ENCODE peak calls at places on chromosomes 6 and 20, in nine cellular contexts. One of them, this sample, is unnamed.

GRCh38 chr20:64279826-64280459 is 24.4 kb downstream of the PCMTD2 start:
- DNase-seq in body of pancreas: no peak
- DNase-seq in CD8-positive, alpha-beta T cell: no peak
- DNase-seq in pancreas: peak; percentile 25
- DNase-seq in dorsolateral prefrontal cortex: no peak
- DNase-seq in fibroblast of lung: no peak
- DNase-seq in Peyer's patch: no peak
- DNase-seq in colonic mucosa: no peak
- DNase-seq in cardiac muscle cell: no peak
- DNase-seq in this sample: no peak

GRCh38 chr6:52595796-52596130 is 18.9 kb upstream of the TRAM2 start:
- DNase-seq in fibroblast of lung: no peak
- DNase-seq in colonic mucosa: no peak
- DNase-seq in CD8-positive, alpha-beta T cell: no peak
- DNase-seq in cardiac muscle cell: no peak
- DNase-seq in Peyer's patch: no peak
- DNase-seq in pancreas: no peak
- DNase-seq in dorsolateral prefrontal cortex: no peak
- DNase-seq in body of pancreas: no peak
- DNase-seq in this sample: peak; percentile 70

GRCh38 chr6:13297391-13297790 is 30.9 kb downstream of the TBC1D7 start:
- DNase-seq in Peyer's patch: no peak
- DNase-seq in body of pancreas: no peak
- DNase-seq in pancreas: no peak
- DNase-seq in fibroblast of lung: no peak
- DNase-seq in dorsolateral prefrontal cortex: no peak
- DNase-seq in colonic mucosa: no peak
- DNase-seq in cardiac muscle cell: no peak
- DNase-seq in CD8-positive, alpha-beta T cell: no peak
- DNase-seq in this sample: no peak

GRCh38 chr20:15297059-15297875 is 959.9 kb upstream of the FLRT3 start:
- DNase-seq in colonic mucosa: no peak
- DNase-seq in cardiac muscle cell: peak; percentile 10
- DNase-seq in fibroblast of lung: no peak
- DNase-seq in dorsolateral prefrontal cortex: no peak
- DNase-seq in body of pancreas: peak; percentile 64
- DNase-seq in pancreas: no peak
- DNase-seq in Peyer's patch: no peak
- DNase-seq in CD8-positive, alpha-beta T cell: no peak
- DNase-seq in this sample: no peak

GRCh38 chr6:109345986-109346385 is 36.3 kb downstream of the CD164 start:
- DNase-seq in body of pancreas: no peak
- DNase-seq in fibroblast of lung: no peak
- DNase-seq in pancreas: no peak
- DNase-seq in cardiac muscle cell: no peak
- DNase-seq in colonic mucosa: no peak
- DNase-seq in CD8-positive, alpha-beta T cell: no peak
- DNase-seq in dorsolateral prefrontal cortex: no peak
- DNase-seq in Peyer's patch: no peak
- DNase-seq in this sample: no peak

GRCh38 chr6:15243994-15244604 is 1.8 kb upstream of the JARID2 start:
- DNase-seq in pancreas: no peak
- DNase-seq in body of pancreas: no peak
- DNase-seq in cardiac muscle cell: no peak
- DNase-seq in CD8-positive, alpha-beta T cell: no peak
- DNase-seq in fibroblast of lung: no peak
- DNase-seq in dorsolateral prefrontal cortex: no peak
- DNase-seq in Peyer's patch: no peak
- DNase-seq in colonic mucosa: peak; percentile 31
- DNase-seq in this sample: no peak

GRCh38 chr6:7723041-7723447 is 2.9 kb upstream of the BMP6 start:
- DNase-seq in Peyer's patch: peak; percentile 71
- DNase-seq in CD8-positive, alpha-beta T cell: peak; percentile 57
- DNase-seq in pancreas: peak; percentile 73
- DNase-seq in fibroblast of lung: peak; percentile 76
- DNase-seq in colonic mucosa: peak; percentile 82
- DNase-seq in body of pancreas: peak; percentile 74
- DNase-seq in dorsolateral prefrontal cortex: peak; percentile 33
- DNase-seq in cardiac muscle cell: peak; percentile 85
- DNase-seq in this sample: peak; percentile 52

GRCh38 chr6:118875672-118876071 is 18.3 kb upstream of the ASF1A start:
- DNase-seq in Peyer's patch: no peak
- DNase-seq in fibroblast of lung: no peak
- DNase-seq in dorsolateral prefrontal cortex: no peak
- DNase-seq in CD8-positive, alpha-beta T cell: no peak
- DNase-seq in pancreas: no peak
- DNase-seq in cardiac muscle cell: no peak
- DNase-seq in body of pancreas: no peak
- DNase-seq in colonic mucosa: no peak
- DNase-seq in this sample: no peak

GRCh38 chr6:106197441-106197840 is 111.3 kb downstream of the PRDM1 start:
- DNase-seq in pancreas: no peak
- DNase-seq in body of pancreas: no peak
- DNase-seq in Peyer's patch: peak; percentile 59
- DNase-seq in fibroblast of lung: no peak
- DNase-seq in dorsolateral prefrontal cortex: no peak
- DNase-seq in CD8-positive, alpha-beta T cell: no peak
- DNase-seq in cardiac muscle cell: no peak
- DNase-seq in colonic mucosa: no peak
- DNase-seq in this sample: no peak

GRCh38 chr6:118240878-118241528 is 307.1 kb upstream of the PLN start:
- DNase-seq in body of pancreas: no peak
- DNase-seq in pancreas: no peak
- DNase-seq in fibroblast of lung: no peak
- DNase-seq in colonic mucosa: no peak
- DNase-seq in Peyer's patch: no peak
- DNase-seq in CD8-positive, alpha-beta T cell: no peak
- DNase-seq in cardiac muscle cell: no peak
- DNase-seq in dorsolateral prefrontal cortex: no peak
- DNase-seq in this sample: no peak

GRCh38 chr20:4973330-4974097 is 27.8 kb downstream of the SLC23A2 start:
- DNase-seq in body of pancreas: peak; percentile 43
- DNase-seq in Peyer's patch: peak; percentile 72
- DNase-seq in cardiac muscle cell: no peak
- DNase-seq in fibroblast of lung: peak; percentile 86
- DNase-seq in CD8-positive, alpha-beta T cell: peak; percentile 55
- DNase-seq in colonic mucosa: peak; percentile 26
- DNase-seq in pancreas: no peak
- DNase-seq in dorsolateral prefrontal cortex: no peak
- DNase-seq in this sample: peak; percentile 88

GRCh38 chr20:51800769-51801219 is 1.5 kb downstream of the SALL4 start:
- DNase-seq in Peyer's patch: no peak
- DNase-seq in CD8-positive, alpha-beta T cell: no peak
- DNase-seq in cardiac muscle cell: peak; percentile 51
- DNase-seq in fibroblast of lung: peak; percentile 21
- DNase-seq in dorsolateral prefrontal cortex: no peak
- DNase-seq in pancreas: peak; percentile 46
- DNase-seq in colonic mucosa: peak; percentile 22
- DNase-seq in body of pancreas: peak; percentile 27
- DNase-seq in this sample: peak; percentile 49

DNA sequence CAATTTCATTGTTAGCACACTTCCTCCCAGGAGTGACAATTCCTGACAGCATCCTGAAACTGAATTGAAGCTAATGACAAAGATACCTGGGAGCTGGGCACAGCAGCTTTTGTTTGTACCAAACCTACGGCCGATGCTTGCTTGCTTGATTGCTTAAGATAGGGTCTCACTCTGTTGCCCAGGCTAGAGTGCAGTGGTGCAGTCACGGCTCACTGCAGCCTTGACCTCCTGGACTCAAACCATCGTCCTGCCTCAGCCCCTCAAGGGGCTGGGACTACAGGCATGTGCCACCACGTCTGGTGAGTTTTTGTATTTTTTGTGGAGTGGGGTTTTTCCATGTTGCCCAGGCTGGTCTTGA is 84.7 kb upstream of the SCP2D1 start:
- DNase-seq in Peyer's patch: no peak
- DNase-seq in cardiac muscle cell: no peak
- DNase-seq in colonic mucosa: no peak
- DNase-seq in body of pancreas: no peak
- DNase-seq in CD8-positive, alpha-beta T cell: no peak
- DNase-seq in pancreas: no peak
- DNase-seq in dorsolateral prefrontal cortex: no peak
- DNase-seq in fibroblast of lung: no peak
- DNase-seq in this sample: no peak
- H3K4me3 ChIP-seq in Peyer's patch: no peak overlapping the region
- H3K4me3 ChIP-seq in cardiac muscle cell: no peak overlapping the region
- H3K4me3 ChIP-seq in colonic mucosa: no peak overlapping the region
- H3K4me3 ChIP-seq in body of pancreas: no peak overlapping the region
- H3K4me3 ChIP-seq in CD8-positive, alpha-beta T cell: no peak overlapping the region
- H3K4me3 ChIP-seq in pancreas: no peak overlapping the region
- H3K4me3 ChIP-seq in dorsolateral prefrontal cortex: no peak overlapping the region
- H3K4me3 ChIP-seq in fibroblast of lung: no peak overlapping the region
- H3K4me3 ChIP-seq in this sample: no peak overlapping the region

DNA sequence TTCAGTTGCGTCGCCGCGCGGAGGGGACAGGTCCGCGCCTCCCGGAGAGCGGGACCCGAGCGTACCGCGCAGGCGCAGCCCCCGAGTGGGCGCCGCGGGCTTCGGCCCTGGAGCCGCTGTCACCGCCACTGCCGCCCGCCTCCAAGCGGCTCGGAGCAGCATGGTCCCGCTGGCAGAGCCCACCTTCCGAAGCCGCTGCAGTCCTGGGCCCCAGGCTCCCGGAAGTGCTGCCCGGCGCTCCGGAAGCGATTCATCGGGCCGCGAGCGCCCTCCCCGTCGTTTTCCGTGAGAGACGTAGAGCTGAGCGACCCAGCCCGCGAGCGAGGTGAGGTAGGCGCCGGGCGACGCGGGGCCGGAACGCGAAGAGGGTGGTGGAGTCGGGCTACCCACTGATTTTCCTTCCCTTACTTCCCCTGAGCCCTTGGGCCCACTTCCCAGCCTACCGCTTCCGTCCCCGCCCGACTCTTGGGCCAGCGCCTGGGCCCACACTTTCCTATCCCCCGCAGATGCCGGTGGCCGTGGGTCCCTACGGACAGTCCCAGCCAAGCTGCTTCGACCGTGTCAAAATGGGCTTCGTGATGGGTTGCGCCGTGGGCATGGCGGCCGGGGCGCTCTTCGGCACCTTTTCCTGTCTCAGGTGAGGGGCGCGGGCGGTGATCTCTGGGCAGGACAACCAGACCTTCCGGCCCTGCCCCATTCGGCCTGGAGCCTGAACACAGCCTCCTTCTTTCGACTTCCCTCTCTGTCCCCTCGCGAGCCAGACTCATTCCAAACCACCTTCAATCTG is at the start of the genes NFS1 and ROMO1:
- DNase-seq in cardiac muscle cell: peak; percentile 95
- DNase-seq in colonic mucosa: peak; percentile 88
- DNase-seq in CD8-positive, alpha-beta T cell: peak; percentile 88
- DNase-seq in dorsolateral prefrontal cortex: peak; percentile 85
- DNase-seq in body of pancreas: peak; percentile 80
- DNase-seq in Peyer's patch: peak; percentile 82
- DNase-seq in pancreas: peak; percentile 93
- DNase-seq in fibroblast of lung: peak; percentile 78
- DNase-seq in this sample: peak; percentile 95
- TF ChIP-seq CTCF in cardiac muscle cell: peak; percentile 30
- TF ChIP-seq CTCF in colonic mucosa: no peak
- TF ChIP-seq CTCF in CD8-positive, alpha-beta T cell: peak; percentile 21
- TF ChIP-seq CTCF in dorsolateral prefrontal cortex: peak; percentile 60
- TF ChIP-seq CTCF in body of pancreas: no peak
- TF ChIP-seq CTCF in Peyer's patch: peak; percentile 11
- TF ChIP-seq CTCF in pancreas: no peak
- TF ChIP-seq CTCF in fibroblast of lung: peak; percentile 19
- TF ChIP-seq CTCF in this sample: peak; percentile 9

GRCh38 chr6:44005507-44005903 is 121.7 kb downstream of the MRPL14 start:
- DNase-seq in fibroblast of lung: no peak
- DNase-seq in colonic mucosa: no peak
- DNase-seq in cardiac muscle cell: no peak
- DNase-seq in pancreas: no peak
- DNase-seq in CD8-positive, alpha-beta T cell: no peak
- DNase-seq in body of pancreas: no peak
- DNase-seq in Peyer's patch: no peak
- DNase-seq in dorsolateral prefrontal cortex: no peak
- DNase-seq in this sample: no peak

GRCh38 chr6:44002591-44003344 is 124.5 kb downstream of the MRPL14 start:
- DNase-seq in dorsolateral prefrontal cortex: peak; percentile 71
- DNase-seq in body of pancreas: peak; percentile 76
- DNase-seq in pancreas: no peak
- DNase-seq in Peyer's patch: peak; percentile 43
- DNase-seq in fibroblast of lung: peak; percentile 59
- DNase-seq in colonic mucosa: peak; percentile 75
- DNase-seq in cardiac muscle cell: peak; percentile 76
- DNase-seq in CD8-positive, alpha-beta T cell: peak; percentile 66
- DNase-seq in this sample: peak; percentile 76

GRCh38 chr6:44004625-44005506 is 122.4 kb downstream of the MRPL14 start:
- DNase-seq in dorsolateral prefrontal cortex: peak; percentile 15
- DNase-seq in body of pancreas: peak; percentile 54
- DNase-seq in pancreas: no peak
- DNase-seq in colonic mucosa: no peak
- DNase-seq in CD8-positive, alpha-beta T cell: no peak
- DNase-seq in fibroblast of lung: no peak
- DNase-seq in Peyer's patch: no peak
- DNase-seq in cardiac muscle cell: peak; percentile 44
- DNase-seq in this sample: no peak

GRCh38 chr6:44003345-44004061 is 123.7 kb downstream of the MRPL14 start:
- DNase-seq in Peyer's patch: no peak
- DNase-seq in body of pancreas: peak; percentile 46
- DNase-seq in CD8-positive, alpha-beta T cell: no peak
- DNase-seq in colonic mucosa: no peak
- DNase-seq in fibroblast of lung: no peak
- DNase-seq in pancreas: no peak
- DNase-seq in cardiac muscle cell: no peak
- DNase-seq in dorsolateral prefrontal cortex: no peak
- DNase-seq in this sample: no peak

DNA sequence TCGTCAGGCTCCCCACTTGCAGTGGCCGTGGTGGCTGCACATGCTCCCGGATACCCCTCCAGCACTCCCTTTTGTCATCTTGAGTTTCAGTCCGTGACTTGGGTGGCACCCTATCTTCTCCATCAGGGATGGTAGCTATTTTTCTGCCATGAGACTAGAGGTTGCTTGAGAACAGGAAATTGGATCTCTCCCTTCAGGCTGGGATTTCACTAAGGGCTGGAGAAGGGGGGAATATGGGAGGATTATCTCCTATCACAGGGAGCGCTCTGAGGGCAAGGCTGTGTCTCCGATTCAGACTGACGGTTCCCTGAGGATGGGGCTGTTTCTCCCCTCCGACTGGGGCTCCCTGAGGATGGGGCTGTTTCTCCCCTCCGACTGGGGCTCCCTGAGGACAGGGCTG is 123.1 kb downstream of the MRPL14 start:
- DNase-seq in CD8-positive, alpha-beta T cell: no peak
- DNase-seq in Peyer's patch: no peak
- DNase-seq in pancreas: no peak
- DNase-seq in body of pancreas: no peak
- DNase-seq in cardiac muscle cell: no peak
- DNase-seq in colonic mucosa: no peak
- DNase-seq in fibroblast of lung: no peak
- DNase-seq in dorsolateral prefrontal cortex: no peak
- DNase-seq in this sample: no peak
- H3K4me3 ChIP-seq in CD8-positive, alpha-beta T cell: no peak overlapping the region
- H3K4me3 ChIP-seq in Peyer's patch: no peak overlapping the region
- H3K4me3 ChIP-seq in pancreas: no peak overlapping the region
- H3K4me3 ChIP-seq in body of pancreas: no peak overlapping the region
- H3K4me3 ChIP-seq in cardiac muscle cell: no peak overlapping the region
- H3K4me3 ChIP-seq in colonic mucosa: no peak overlapping the region
- H3K4me3 ChIP-seq in fibroblast of lung: no peak overlapping the region
- H3K4me3 ChIP-seq in dorsolateral prefrontal cortex: no peak overlapping the region
- H3K4me3 ChIP-seq in this sample: no peak overlapping the region

DNA sequence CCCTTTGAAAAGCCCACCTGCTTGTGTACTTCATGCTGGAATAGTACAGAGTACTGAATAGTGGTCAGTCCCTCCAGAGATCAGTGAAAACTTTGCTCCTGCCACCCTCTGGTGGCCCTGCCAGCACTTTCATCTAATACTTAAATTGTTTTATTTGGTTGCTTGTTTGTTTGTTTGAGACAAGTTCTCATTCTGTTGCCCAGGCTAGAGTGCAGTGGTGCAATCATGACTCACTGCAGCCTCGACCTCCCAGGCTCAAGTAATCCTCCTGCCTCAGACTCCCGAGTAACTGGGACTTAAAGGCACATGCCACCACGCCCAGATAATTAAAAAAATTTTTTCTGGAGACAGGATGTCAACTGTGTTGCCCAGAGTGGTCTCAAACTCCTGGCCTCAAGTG is 9.1 kb downstream of the FAM83D start:
- DNase-seq in fibroblast of lung: no peak
- DNase-seq in Peyer's patch: no peak
- DNase-seq in colonic mucosa: no peak
- DNase-seq in body of pancreas: no peak
- DNase-seq in pancreas: no peak
- DNase-seq in cardiac muscle cell: no peak
- DNase-seq in CD8-positive, alpha-beta T cell: no peak
- DNase-seq in dorsolateral prefrontal cortex: no peak
- DNase-seq in this sample: peak; percentile 45
- TF ChIP-seq CTCF in fibroblast of lung: peak; percentile 21
- TF ChIP-seq CTCF in Peyer's patch: no peak
- TF ChIP-seq CTCF in colonic mucosa: no peak
- TF ChIP-seq CTCF in body of pancreas: no peak
- TF ChIP-seq CTCF in pancreas: no peak
- TF ChIP-seq CTCF in cardiac muscle cell: peak; percentile 21
- TF ChIP-seq CTCF in CD8-positive, alpha-beta T cell: no peak
- TF ChIP-seq CTCF in dorsolateral prefrontal cortex: no peak
- TF ChIP-seq CTCF in this sample: peak; percentile 27

This sample was measured in foreskin fibroblast.